ENCODE peak calls at places on chromosomes 7 and 10, in five cellular contexts. One of them, this sample, is unnamed.

GRCh38 chr10:48598243-48598935 is 6.5 kb downstream of the ARHGAP22 start:
- DNase-seq in H1: no peak
- DNase-seq in HepG2: no peak
- DNase-seq in GM12878: no peak
- DNase-seq in K562: no peak
- DNase-seq in this sample: no peak

GRCh38 chr10:26844381-26844780 is 16.4 kb downstream of the ABI1 start:
- DNase-seq in H1: no peak
- DNase-seq in HepG2: no peak
- DNase-seq in GM12878: no peak
- DNase-seq in K562: no peak
- DNase-seq in this sample: no peak

GRCh38 chr7:7798510-7798909 is 80.1 kb upstream of the RPA3 start:
- DNase-seq in H1: no peak
- DNase-seq in HepG2: no peak
- DNase-seq in GM12878: no peak
- DNase-seq in K562: no peak
- DNase-seq in this sample: no peak

GRCh38 chr7:133530682-133531081 is 277.8 kb downstream of the EXOC4 start:
- DNase-seq in H1: no peak
- DNase-seq in HepG2: no peak
- DNase-seq in GM12878: no peak
- DNase-seq in K562: no peak
- DNase-seq in this sample: no peak

GRCh38 chr7:139541600-139542307 is 18.3 kb downstream of the CLEC2L start:
- DNase-seq in H1: no peak
- DNase-seq in HepG2: no peak
- DNase-seq in GM12878: no peak
- DNase-seq in K562: no peak
- DNase-seq in this sample: no peak

GRCh38 chr10:1214882-1215540 is 158.8 kb downstream of the WDR37 start:
- DNase-seq in H1: no peak
- DNase-seq in HepG2: no peak
- DNase-seq in GM12878: no peak
- DNase-seq in K562: no peak
- DNase-seq in this sample: no peak

GRCh38 chr10:61592581-61592980 is 70.1 kb upstream of the CABCOCO1 start:
- DNase-seq in H1: no peak
- DNase-seq in HepG2: peak; percentile 27
- DNase-seq in GM12878: no peak
- DNase-seq in K562: peak; percentile 40
- DNase-seq in this sample: peak; percentile 33

GRCh38 chr7:37208528-37208927 is 240.1 kb downstream of the ELMO1 start:
- DNase-seq in H1: no peak
- DNase-seq in HepG2: peak; percentile 53
- DNase-seq in GM12878: peak; percentile 26
- DNase-seq in K562: peak; percentile 15
- DNase-seq in this sample: peak; percentile 43

GRCh38 chr10:70063418-70064098 is 10.9 kb downstream of the MACROH2A2 start:
- DNase-seq in H1: no peak
- DNase-seq in HepG2: no peak
- DNase-seq in GM12878: no peak
- DNase-seq in K562: no peak
- DNase-seq in this sample: no peak

GRCh38 chr7:81070956-81071355 is 152.1 kb upstream of the SEMA3C start:
- DNase-seq in H1: no peak
- DNase-seq in HepG2: no peak
- DNase-seq in GM12878: no peak
- DNase-seq in K562: no peak
- DNase-seq in this sample: no peak

GRCh38 chr7:45007571-45008328 is 7.7 kb downstream of the CCM2 start:
- DNase-seq in H1: no peak
- DNase-seq in HepG2: no peak
- DNase-seq in GM12878: peak; percentile 45
- DNase-seq in K562: no peak
- DNase-seq in this sample: no peak

GRCh38 chr7:123148813-123149212 is 51.0 kb downstream of the SLC13A1 start:
- DNase-seq in H1: no peak
- DNase-seq in HepG2: no peak
- DNase-seq in GM12878: no peak
- DNase-seq in K562: no peak
- DNase-seq in this sample: no peak

GRCh38 chr10:123062726-123063125 is 53.9 kb downstream of the ACADSB start:
- DNase-seq in H1: no peak
- DNase-seq in HepG2: no peak
- DNase-seq in GM12878: no peak
- DNase-seq in K562: no peak
- DNase-seq in this sample: no peak

GRCh38 chr10:97940534-97940933 is 89.9 kb downstream of the CRTAC1 start:
- DNase-seq in H1: no peak
- DNase-seq in HepG2: no peak
- DNase-seq in GM12878: no peak
- DNase-seq in K562: no peak
- DNase-seq in this sample: no peak

GRCh38 chr7:16078076-16078952 is 343.0 kb downstream of the CRPPA start:
- DNase-seq in H1: no peak
- DNase-seq in HepG2: peak; percentile 65
- DNase-seq in GM12878: no peak
- DNase-seq in K562: peak; percentile 38
- DNase-seq in this sample: peak; percentile 69

GRCh38 chr10:98246911-98247820 is 20.8 kb downstream of the LOXL4 start:
- DNase-seq in H1: no peak
- DNase-seq in HepG2: no peak
- DNase-seq in GM12878: no peak
- DNase-seq in K562: no peak
- DNase-seq in this sample: no peak

GRCh38 chr10:110524179-110524863 is 26.6 kb downstream of the DUSP5 start:
- DNase-seq in H1: no peak
- DNase-seq in HepG2: no peak
- DNase-seq in GM12878: no peak
- DNase-seq in K562: no peak
- DNase-seq in this sample: no peak

GRCh38 chr10:110527731-110528171 is 30.0 kb downstream of the DUSP5 start:
- DNase-seq in H1: no peak
- DNase-seq in HepG2: peak; percentile 60
- DNase-seq in GM12878: no peak
- DNase-seq in K562: no peak
- DNase-seq in this sample: no peak

GRCh38 chr10:110523736-110524135 is 26.0 kb downstream of the DUSP5 start:
- DNase-seq in H1: no peak
- DNase-seq in HepG2: no peak
- DNase-seq in GM12878: no peak
- DNase-seq in K562: no peak
- DNase-seq in this sample: no peak

GRCh38 chr10:110524864-110525242 is 27.1 kb downstream of the DUSP5 start:
- DNase-seq in H1: no peak
- DNase-seq in HepG2: no peak
- DNase-seq in GM12878: no peak
- DNase-seq in K562: no peak
- DNase-seq in this sample: no peak

GRCh38 chr10:110525349-110526260 is 27.9 kb downstream of the DUSP5 start:
- DNase-seq in H1: no peak
- DNase-seq in HepG2: no peak
- DNase-seq in GM12878: no peak
- DNase-seq in K562: no peak
- DNase-seq in this sample: no peak
- H3K9ac ChIP-seq in H1: no peak overlapping the region
- H3K9ac ChIP-seq in HepG2: no peak overlapping the region
- H3K9ac ChIP-seq in GM12878: no peak overlapping the region
- H3K9ac ChIP-seq in K562: no peak overlapping the region
- H3K9ac ChIP-seq in this sample: peak overlapping the region; percentile 50

GRCh38 chr10:132175907-132176581 is 10.7 kb upstream of the DPYSL4 start:
- DNase-seq in H1: no peak
- DNase-seq in HepG2: peak; percentile 25
- DNase-seq in GM12878: no peak
- DNase-seq in K562: no peak
- DNase-seq in this sample: no peak
- TF ChIP-seq SP1 in H1: no peak
- TF ChIP-seq SP1 in HepG2: no peak
- TF ChIP-seq SP1 in GM12878: no peak
- TF ChIP-seq SP1 in K562: no peak
- TF ChIP-seq SP1 in this sample: no peak

DNA sequence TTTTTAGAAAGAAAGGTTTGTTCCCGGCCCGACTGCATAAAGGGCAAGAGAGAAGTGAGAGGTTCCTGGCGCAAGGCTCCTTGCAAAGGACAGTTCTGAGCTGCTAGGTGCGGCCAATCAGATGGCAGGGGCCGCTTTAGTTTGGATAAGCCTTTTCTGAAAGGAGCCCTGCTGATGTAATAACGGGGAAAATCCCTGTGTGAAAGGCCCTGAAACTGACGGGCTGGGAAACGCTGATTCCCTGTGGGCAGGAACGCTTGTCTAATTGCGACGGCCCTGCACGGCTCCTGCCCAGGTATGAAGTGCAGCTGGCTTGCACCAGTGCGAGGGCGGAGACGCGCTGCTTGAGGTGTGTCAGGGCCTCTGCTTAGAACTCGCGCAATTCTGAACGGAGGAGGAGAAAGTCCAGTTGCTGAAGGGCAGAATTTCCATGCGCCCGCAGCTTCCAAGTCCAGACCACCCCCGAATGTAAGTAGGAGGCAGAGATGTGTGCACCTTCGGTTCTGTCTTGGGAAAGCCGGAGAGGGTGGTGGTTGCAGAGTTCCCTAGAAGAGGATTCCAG is 30.5 kb downstream of the TACC2 start:
- DNase-seq in H1: no peak
- DNase-seq in HepG2: no peak
- DNase-seq in GM12878: no peak
- DNase-seq in K562: no peak
- DNase-seq in this sample: no peak
- H3K9ac ChIP-seq in H1: peak overlapping the region; percentile 10
- H3K9ac ChIP-seq in HepG2: no peak overlapping the region
- H3K9ac ChIP-seq in GM12878: no peak overlapping the region
- H3K9ac ChIP-seq in K562: no peak overlapping the region
- H3K9ac ChIP-seq in this sample: no peak overlapping the region

DNA sequence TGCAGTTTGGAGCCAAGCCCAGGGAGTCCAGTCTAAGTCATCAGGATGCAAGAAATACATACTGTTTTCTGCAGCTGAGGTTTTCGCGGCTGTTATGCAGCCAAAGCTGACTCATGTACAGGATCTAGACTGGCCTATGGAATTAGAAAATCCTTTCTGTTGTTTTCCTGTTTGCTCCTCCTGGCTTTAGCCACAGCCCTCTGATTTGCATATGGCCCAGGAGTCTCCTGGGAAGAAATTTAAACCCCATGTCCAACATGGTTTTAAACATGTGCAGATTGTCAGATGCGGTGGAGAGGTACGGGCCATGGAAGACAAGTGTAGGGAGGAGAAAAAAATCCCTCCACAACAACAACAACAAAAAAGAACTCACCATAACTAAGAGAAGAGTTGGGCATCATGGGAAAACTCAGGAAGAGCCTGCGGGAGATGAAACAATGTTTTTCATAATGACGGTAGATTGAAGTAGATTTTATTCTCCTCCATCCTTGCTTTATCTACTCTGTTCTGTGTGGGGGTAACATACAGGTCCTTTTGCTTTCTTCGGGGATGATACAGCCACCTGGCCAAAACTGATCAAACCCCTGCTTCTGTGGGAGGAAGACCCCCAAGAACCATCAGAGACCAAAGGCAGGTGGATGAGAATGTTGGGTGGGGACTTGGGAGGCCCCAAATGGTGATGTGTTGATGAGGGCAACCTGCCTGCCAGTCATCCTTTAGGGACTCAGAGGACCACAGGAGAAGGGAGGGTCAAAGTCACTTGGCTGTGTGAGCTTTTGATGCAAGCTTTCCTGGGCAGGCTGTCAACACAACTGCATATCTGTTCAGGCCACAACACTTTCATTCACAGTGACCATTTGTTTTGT is 29.8 kb upstream of the GNA12 start:
- DNase-seq in H1: peak; percentile 74
- DNase-seq in HepG2: no peak
- DNase-seq in GM12878: no peak
- DNase-seq in K562: peak; percentile 64
- DNase-seq in this sample: peak; percentile 81
- TF ChIP-seq SP1 in H1: peak; percentile 81
- TF ChIP-seq SP1 in HepG2: no peak
- TF ChIP-seq SP1 in GM12878: no peak
- TF ChIP-seq SP1 in K562: no peak
- TF ChIP-seq SP1 in this sample: peak; percentile 11

GRCh38 chr7:74478671-74479065 is 25.0 kb downstream of the GTF2IRD1 start:
- DNase-seq in H1: no peak
- DNase-seq in HepG2: no peak
- DNase-seq in GM12878: no peak
- DNase-seq in K562: no peak
- DNase-seq in this sample: no peak
- H3K9ac ChIP-seq in H1: no peak overlapping the region
- H3K9ac ChIP-seq in HepG2: no peak overlapping the region
- H3K9ac ChIP-seq in GM12878: no peak overlapping the region
- H3K9ac ChIP-seq in K562: no peak overlapping the region
- H3K9ac ChIP-seq in this sample: peak overlapping the region; percentile 11

GRCh38 chr10:73814896-73815718 is 3.7 kb upstream of the NDST2 start:
- DNase-seq in H1: no peak
- DNase-seq in HepG2: no peak
- DNase-seq in GM12878: no peak
- DNase-seq in K562: peak; percentile 80
- DNase-seq in this sample: peak; percentile 48
- TF ChIP-seq SP1 in H1: no peak
- TF ChIP-seq SP1 in HepG2: no peak
- TF ChIP-seq SP1 in GM12878: no peak
- TF ChIP-seq SP1 in K562: no peak
- TF ChIP-seq SP1 in this sample: no peak

DNA sequence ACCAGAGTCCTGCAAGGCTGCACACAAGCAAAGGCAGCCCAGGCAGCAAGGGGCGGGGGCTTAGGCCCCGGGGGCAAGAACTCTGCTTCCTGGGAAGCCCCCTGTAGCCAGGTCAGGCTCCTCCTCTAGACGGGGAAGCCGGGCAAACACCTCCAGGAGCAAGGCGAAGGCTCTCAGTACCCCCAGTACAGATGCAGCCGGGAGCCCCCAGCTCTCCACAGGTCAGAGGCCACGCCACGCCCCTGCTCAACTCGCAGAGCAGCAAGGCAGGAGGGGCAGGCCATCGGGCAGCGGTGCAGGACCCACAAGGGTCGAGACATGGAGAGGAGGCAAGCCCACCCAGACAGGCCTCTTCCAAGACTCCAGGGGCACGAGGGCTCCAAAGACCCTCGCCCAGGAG is 108.8 kb downstream of the MAD1L1 start:
- DNase-seq in H1: no peak
- DNase-seq in HepG2: no peak
- DNase-seq in GM12878: no peak
- DNase-seq in K562: no peak
- DNase-seq in this sample: no peak
- H3K9ac ChIP-seq in H1: no peak overlapping the region
- H3K9ac ChIP-seq in HepG2: no peak overlapping the region
- H3K9ac ChIP-seq in GM12878: no peak overlapping the region
- H3K9ac ChIP-seq in K562: no peak overlapping the region
- H3K9ac ChIP-seq in this sample: no peak overlapping the region

DNA sequence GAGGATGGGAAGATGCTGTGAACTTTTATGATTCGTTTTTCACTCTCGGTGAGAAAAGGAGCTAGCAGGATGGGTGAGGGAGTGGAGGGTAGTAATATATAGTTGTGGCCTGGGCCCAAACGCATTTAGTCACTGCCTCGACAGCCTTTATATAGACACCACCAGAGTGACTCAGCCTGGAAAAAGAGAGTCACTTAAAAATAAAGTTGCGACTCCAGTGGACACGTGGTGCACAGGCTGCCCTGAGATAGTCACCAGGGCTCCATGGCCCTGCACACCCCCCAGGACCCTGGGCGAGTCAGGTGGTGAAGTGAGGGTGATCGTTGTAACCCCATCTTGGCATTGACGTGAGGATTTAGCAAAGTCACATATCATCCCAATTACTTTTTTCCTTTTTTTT is 106.7 kb downstream of the CUX1 start:
- DNase-seq in H1: no peak
- DNase-seq in HepG2: no peak
- DNase-seq in GM12878: no peak
- DNase-seq in K562: no peak
- DNase-seq in this sample: peak; percentile 66
- TF ChIP-seq SP1 in H1: no peak
- TF ChIP-seq SP1 in HepG2: no peak
- TF ChIP-seq SP1 in GM12878: no peak
- TF ChIP-seq SP1 in K562: no peak
- TF ChIP-seq SP1 in this sample: peak; percentile 93

This sample was measured in HCT116.